ENCODE peak calls at places on chromosome 7, in eight cellular contexts. Z is HCT116, U is A549, O is IMR-90, S is endothelial cell of umbilical vein, W is stomach, G is gastrocnemius medialis, A is testis. P is an unnamed sample. For H3K4me1, the result is how much of the 10 kb centered on the place peaks cover.

GRCh38 chr7:31071316-31071715 is 19.2 kb downstream of the ADCYAP1R1 start:
- DNase-seq in Z (no peak), A (peak), G (no peak), S (no peak), O (no peak), W (no peak), U (no peak), P (no peak)

GRCh38 chr7:150980663-150981062 is 2.5 kb upstream of the KCNH2 start:
- DNase-seq in S (no peak), G (no peak), O (no peak), Z (no peak), U (no peak), A (no peak), W (no peak), P (no peak)

GRCh38 chr7:73698410-73698809 is 15.0 kb downstream of the BUD23 start:
- DNase-seq in A (no peak), U (no peak), G (no peak), W (no peak), S (no peak), O (no peak), Z (no peak), P (no peak)

GRCh38 chr7:15967551-15967950 is 281.1 kb upstream of the MEOX2 start:
- DNase-seq in Z (no peak), U (no peak), S (no peak), A (no peak), O (no peak), W (no peak), G (no peak), P (no peak)

GRCh38 chr7:68414631-68415425 is 1183.4 kb upstream of the AUTS2 start:
- DNase-seq in G (no peak), S (no peak), W (no peak), Z (no peak), A (no peak), U (peak), O (no peak), P (no peak)

GRCh38 chr7:73647725-73648592 is 19.7 kb upstream of the VPS37D start:
- DNase-seq in Z (no peak), O (no peak), W (peak), S (no peak), A (no peak), G (no peak), U (no peak), P (peak)

GRCh38 chr7:128830231-128831177 is at the start of gene FLNC:
- DNase-seq in Z (no peak), U (no peak), S (peak), A (peak), W (peak), G (peak), O (peak), P (peak)

GRCh38 chr7:16841681-16842080 is 36.9 kb upstream of the AGR2 start:
- DNase-seq in O (peak), G (no peak), A (no peak), Z (no peak), S (no peak), W (no peak), U (no peak), P (no peak)

GRCh38 chr7:155265144-155265543 is 32.5 kb upstream of the INSIG1 start:
- DNase-seq in W (no peak), O (no peak), A (no peak), G (no peak), Z (no peak), U (no peak), S (no peak), P (no peak)

GRCh38 chr7:93203496-93203895 is 22.8 kb downstream of the HEPACAM2 start:
- DNase-seq in S (no peak), U (peak), W (no peak), A (no peak), O (no peak), Z (no peak), G (no peak), P (no peak)

GRCh38 chr7:26863504-26864308 is 684 bp downstream of the SKAP2 start:
- DNase-seq in U (peak), O (peak), Z (peak), G (no peak), W (no peak), S (no peak), A (no peak), P (peak)

GRCh38 chr7:47587389-47587788 is 5.5 kb upstream of the TNS3 start:
- DNase-seq in G (no peak), Z (no peak), W (peak), A (no peak), U (peak), S (no peak), O (no peak), P (no peak)

GRCh38 chr7:142865766-142866165 is 10.9 kb downstream of the EPHB6 start:
- DNase-seq in U (no peak), S (no peak), G (no peak), O (no peak), W (no peak), Z (no peak), A (no peak), P (no peak)

GRCh38 chr7:113085781-113086390 is 741 bp downstream of the GPR85 start:
- DNase-seq in U (peak), S (peak), O (peak), A (no peak), G (no peak), Z (no peak), W (no peak), P (no peak)

GRCh38 chr7:17301491-17302101 is 3.1 kb downstream of the AHR start:
- DNase-seq in Z (no peak), W (peak), O (peak), G (no peak), S (peak), U (peak), A (peak), P (peak)

GRCh38 chr7:151204383-151205032 is 5.8 kb downstream of the H2BK1 start:
- DNase-seq in Z (no peak), W (no peak), A (peak), U (no peak), S (no peak), O (no peak), G (no peak), P (no peak)

GRCh38 chr7:102433319-102434038 is at the start of gene ORAI2:
- DNase-seq in S (peak), A (peak), Z (no peak), U (peak), W (peak), O (peak), G (peak), P (peak)

GRCh38 chr7:37247881-37248280 is 200.8 kb downstream of the ELMO1 start:
- DNase-seq in O (peak), A (peak), U (peak), W (no peak), Z (no peak), S (peak), G (peak), P (no peak)

GRCh38 chr7:36037121-36037662 is 115.9 kb upstream of the EEPD1 start:
- DNase-seq in S (peak), O (peak), Z (no peak), U (peak), W (peak), A (peak), G (peak), P (peak)

GRCh38 chr7:155590215-155591023 is 44.1 kb upstream of the CNPY1 start:
- DNase-seq in O (peak), G (no peak), Z (no peak), W (peak), U (no peak), A (no peak), S (no peak), P (no peak)

GRCh38 chr7:124031919-124032318 is 948 bp downstream of the TMEM229A start:
- DNase-seq in A (peak), G (no peak), U (no peak), S (no peak), Z (no peak), O (no peak), W (no peak), P (no peak)

GRCh38 chr7:54880326-54880989 is 121.4 kb upstream of the SEC61G start:
- DNase-seq in O (no peak), A (no peak), G (no peak), U (peak), Z (no peak), W (peak), S (no peak), P (peak)

GRCh38 chr7:11130012-11130411 is 156.3 kb downstream of the PHF14 start:
- DNase-seq in A (no peak), U (no peak), Z (no peak), G (no peak), W (no peak), O (peak), S (peak), P (no peak)

GRCh38 chr7:128021361-128021760 is 9.9 kb downstream of the LRRC4 start:
- DNase-seq in A (no peak), O (peak), Z (peak), G (no peak), W (no peak), S (no peak), U (peak), P (no peak)

DNA sequence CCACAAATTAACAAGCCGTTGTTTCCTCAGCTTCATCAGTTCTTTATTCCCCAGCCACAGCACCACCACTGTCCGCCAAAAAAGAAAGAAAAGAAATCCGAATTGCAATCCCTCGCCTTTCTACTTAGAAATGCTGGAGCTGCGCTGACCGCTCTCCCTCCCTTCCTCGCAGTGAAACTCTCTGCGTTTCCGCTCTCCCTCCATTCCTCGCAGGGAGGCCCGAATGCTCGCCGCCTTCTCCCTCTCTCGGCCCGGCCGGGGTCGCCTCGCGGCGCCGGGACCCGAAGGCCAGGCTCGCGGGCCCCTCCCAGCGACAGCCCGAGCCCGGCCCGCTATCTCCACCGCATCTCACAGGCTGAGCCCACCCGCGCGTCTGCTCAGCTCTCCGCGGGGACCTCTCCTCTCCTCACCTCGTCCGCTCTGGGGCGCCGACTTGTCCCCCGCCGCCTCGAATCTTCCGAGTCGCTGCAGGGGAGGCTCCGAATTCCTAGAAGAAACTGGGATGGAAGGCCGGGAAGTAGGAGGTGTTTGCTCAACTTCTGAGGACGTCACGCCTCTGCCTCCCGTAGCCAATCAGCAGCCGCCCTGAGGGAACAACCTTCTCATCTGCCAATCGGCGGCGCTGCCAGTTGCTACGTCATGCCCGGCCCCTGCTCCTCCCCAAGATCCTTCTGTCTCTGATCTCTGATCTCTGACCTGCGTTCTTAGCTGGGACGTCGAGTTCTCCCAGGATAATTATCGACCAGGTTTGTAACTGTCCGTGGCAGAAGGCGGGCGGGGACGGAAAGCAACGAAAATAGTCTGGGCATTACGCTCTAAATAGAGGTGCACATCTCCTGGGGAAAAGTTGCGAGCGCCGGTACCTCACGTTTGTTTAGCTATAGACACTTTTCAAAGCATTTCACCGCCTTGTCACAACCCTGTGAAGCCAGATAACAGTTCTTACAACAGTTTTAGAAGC is at the start of gene AASS:
- DNase-seq in O (peak), G (peak), A (peak), S (peak), U (peak), W (peak), Z (peak), P (peak)
- TF ChIP-seq POLR2A in O (peak), G (peak), A (no peak), S (peak), U (no peak), W (no peak), Z (no peak), P (peak)

DNA sequence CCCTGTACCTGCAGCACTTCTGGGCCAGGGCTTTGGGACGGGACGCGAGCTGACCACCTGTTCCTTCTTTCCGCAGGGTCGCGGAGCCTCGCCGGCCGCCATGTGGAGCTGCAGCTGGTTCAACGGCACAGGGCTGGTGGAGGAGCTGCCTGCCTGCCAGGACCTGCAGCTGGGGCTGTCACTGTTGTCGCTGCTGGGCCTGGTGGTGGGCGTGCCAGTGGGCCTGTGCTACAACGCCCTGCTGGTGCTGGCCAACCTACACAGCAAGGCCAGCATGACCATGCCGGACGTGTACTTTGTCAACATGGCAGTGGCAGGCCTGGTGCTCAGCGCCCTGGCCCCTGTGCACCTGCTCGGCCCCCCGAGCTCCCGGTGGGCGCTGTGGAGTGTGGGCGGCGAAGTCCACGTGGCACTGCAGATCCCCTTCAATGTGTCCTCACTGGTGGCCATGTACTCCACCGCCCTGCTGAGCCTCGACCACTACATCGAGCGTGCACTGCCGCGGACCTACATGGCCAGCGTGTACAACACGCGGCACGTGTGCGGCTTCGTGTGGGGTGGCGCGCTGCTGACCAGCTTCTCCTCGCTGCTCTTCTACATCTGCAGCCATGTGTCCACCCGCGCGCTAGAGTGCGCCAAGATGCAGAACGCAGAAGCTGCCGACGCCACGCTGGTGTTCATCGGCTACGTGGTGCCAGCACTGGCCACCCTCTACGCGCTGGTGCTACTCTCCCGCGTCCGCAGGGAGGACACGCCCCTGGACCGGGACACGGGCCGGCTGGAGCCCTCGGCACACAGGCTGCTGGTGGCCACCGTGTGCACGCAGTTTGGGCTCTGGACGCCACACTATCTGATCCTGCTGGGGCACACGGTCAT is 13.3 kb downstream of the GPR146 start:
- DNase-seq in O (no peak), U (no peak), W (no peak), G (no peak), A (no peak), S (no peak), Z (no peak), P (no peak)
- H3K4me1 ChIP-seq in O (under half), U (under half), W (half or more), G (under half), A (under half), S (under half), Z (under half), P (under half)

DNA sequence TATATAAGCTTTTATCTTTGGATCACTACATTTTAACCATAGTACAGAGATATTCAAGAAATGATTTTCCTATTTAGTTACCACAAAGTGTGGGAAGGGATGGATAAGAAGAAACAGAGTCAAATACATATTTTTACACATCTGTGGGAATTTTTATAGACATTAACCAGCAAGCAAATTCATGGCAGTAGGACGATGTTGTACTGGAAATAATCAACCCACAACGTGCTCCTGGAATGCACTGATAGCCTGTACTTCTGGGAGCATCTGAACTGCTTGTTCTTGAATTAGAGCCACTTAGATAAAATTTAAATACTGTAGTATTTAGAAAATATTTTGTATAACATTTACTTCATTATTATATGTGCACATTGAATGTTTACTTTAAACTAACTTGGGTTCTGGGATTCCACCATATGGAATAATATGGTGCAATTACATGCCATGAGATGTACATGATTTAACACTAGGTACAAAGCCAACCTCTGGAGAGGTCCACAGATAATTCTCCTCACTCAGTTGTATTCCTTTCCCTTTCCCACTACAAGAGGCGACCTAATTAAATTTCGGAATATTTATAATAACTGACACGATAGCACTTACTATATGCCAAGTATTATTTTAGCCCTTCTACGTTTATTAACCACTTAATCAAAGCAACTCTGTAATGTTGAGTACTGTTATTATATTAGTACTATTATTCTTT is 164.9 kb upstream of the HGF start:
- DNase-seq in S (no peak), O (no peak), Z (no peak), G (no peak), W (no peak), A (no peak), U (no peak), P (no peak)
- TF ChIP-seq POLR2A in S (no peak), O (no peak), Z (no peak), G (no peak), W (no peak), A (no peak), U (no peak), P (no peak)

GRCh38 chr7:98651760-98652159 is 34.7 kb downstream of the NPTX2 start:
- DNase-seq in W (no peak), O (no peak), G (no peak), A (peak), U (no peak), Z (no peak), S (no peak), P (no peak)

GRCh38 chr7:98643232-98643985 is 26.3 kb downstream of the NPTX2 start:
- DNase-seq in W (no peak), O (no peak), S (no peak), U (no peak), Z (no peak), A (no peak), G (no peak), P (no peak)

GRCh38 chr7:98641646-98642489 is 24.8 kb downstream of the NPTX2 start:
- DNase-seq in U (no peak), A (no peak), G (no peak), O (no peak), Z (no peak), W (no peak), S (no peak), P (no peak)

GRCh38 chr7:98646465-98646864 is 29.4 kb downstream of the NPTX2 start:
- DNase-seq in A (no peak), Z (no peak), W (no peak), U (no peak), G (no peak), S (no peak), O (no peak), P (no peak)

DNA sequence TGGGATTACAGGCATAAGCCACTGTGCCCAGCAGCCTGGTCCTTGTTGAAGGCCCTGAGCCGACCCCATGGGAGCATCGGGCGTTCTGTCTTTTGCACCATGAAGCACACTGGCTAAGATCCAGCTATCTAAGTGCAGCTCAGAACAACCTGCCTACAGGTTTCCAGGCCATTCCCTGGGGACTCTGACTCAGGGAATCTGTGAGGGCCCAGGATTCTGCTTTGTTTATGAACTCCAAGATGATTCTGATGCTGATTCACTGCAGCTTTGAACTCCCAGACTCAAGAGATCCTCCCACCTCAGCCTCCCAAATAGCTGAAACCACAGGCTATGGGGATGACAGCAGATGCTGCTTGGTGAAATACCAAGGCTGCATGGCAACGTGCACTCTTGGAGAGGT is 30.2 kb downstream of the NPTX2 start:
- DNase-seq in U (no peak), O (no peak), W (no peak), Z (no peak), A (no peak), S (no peak), G (no peak), P (no peak)
- H3K4me1 ChIP-seq in U (under half), O (under half), W (under half), Z (under half), A (under half), S (under half), G (under half), P (under half)

P was measured in Peyer's patch.